ENCODE peak calls at places on chromosomes 11 and 22, in four cellular contexts. M is D341Med; W is activated CD8-positive, alpha-beta memory T cell treated with anti-CD3 and anti-CD28 coated beads for 1 hour; J is H54. E is an unnamed sample.

GRCh38 chr11:12111482-12112149 is 1.2 kb downstream of the MICAL2 start:
- DNase-seq in J (no peak), W (no peak), M (no peak), E (no peak)

GRCh38 chr22:40567106-40567505 is 69.4 kb downstream of the MRTFA start:
- DNase-seq in M (no peak), W (no peak), J (no peak), E (no peak)

GRCh38 chr11:5624489-5625278 is at the start of gene TRIM34:
- DNase-seq in W (peak; percentile 13), M (no peak), J (peak; percentile 85), E (peak; percentile 93)

GRCh38 chr22:24455751-24456426 is 28.5 kb downstream of the ADORA2A start:
- DNase-seq in W (no peak), M (no peak), J (no peak), E (peak; percentile 71)

GRCh38 chr11:3959015-3959917 is 103.8 kb downstream of the STIM1 start:
- DNase-seq in W (no peak), M (no peak), J (peak; percentile 50), E (peak; percentile 49)

GRCh38 chr11:22193348-22194051 is 615 bp downstream of the ANO5 start:
- DNase-seq in J (no peak), M (peak; percentile 61), W (no peak), E (no peak)

GRCh38 chr11:11584446-11584810 is 37.4 kb downstream of the GALNT18 start:
- DNase-seq in M (no peak), J (peak; percentile 72), W (no peak), E (no peak)

GRCh38 chr11:34773211-34773610 is 143.0 kb downstream of the APIP start:
- DNase-seq in J (no peak), M (no peak), W (no peak), E (no peak)

E was measured in OCI-M1.